ENCODE peak calls at places on chromosome 17, in eight cellular contexts. One of them, this sample, is unnamed. For H3K4me1, the result is how much of the 10 kb centered on the place peaks cover.

GRCh38 chr17:27381007-27381501 is 75.2 kb upstream of the KSR1 start:
- DNase-seq in thyroid gland: peak
- DNase-seq in CD8-positive, alpha-beta T cell: peak
- DNase-seq in stomach: peak
- DNase-seq in H9: peak
- DNase-seq in prostate gland: peak
- DNase-seq in breast epithelium: no peak
- DNase-seq in OCI-LY7: peak
- DNase-seq in this sample: peak

GRCh38 chr17:68403122-68403521 is 54.2 kb downstream of the WIPI1 start:
- DNase-seq in H9: no peak
- DNase-seq in thyroid gland: no peak
- DNase-seq in stomach: no peak
- DNase-seq in breast epithelium: no peak
- DNase-seq in CD8-positive, alpha-beta T cell: no peak
- DNase-seq in OCI-LY7: no peak
- DNase-seq in prostate gland: no peak
- DNase-seq in this sample: no peak

GRCh38 chr17:70343134-70343533 is 173.8 kb downstream of the KCNJ2 start:
- DNase-seq in breast epithelium: no peak
- DNase-seq in stomach: no peak
- DNase-seq in OCI-LY7: no peak
- DNase-seq in thyroid gland: no peak
- DNase-seq in H9: no peak
- DNase-seq in prostate gland: no peak
- DNase-seq in CD8-positive, alpha-beta T cell: no peak
- DNase-seq in this sample: no peak

GRCh38 chr17:32912218-32912897 is 15.6 kb upstream of the TMEM98 start:
- DNase-seq in stomach: peak
- DNase-seq in thyroid gland: peak
- DNase-seq in breast epithelium: peak
- DNase-seq in OCI-LY7: no peak
- DNase-seq in CD8-positive, alpha-beta T cell: no peak
- DNase-seq in prostate gland: peak
- DNase-seq in H9: peak
- DNase-seq in this sample: peak

GRCh38 chr17:14010999-14011692 is 58.2 kb upstream of the COX10 start:
- DNase-seq in stomach: no peak
- DNase-seq in OCI-LY7: no peak
- DNase-seq in CD8-positive, alpha-beta T cell: no peak
- DNase-seq in thyroid gland: no peak
- DNase-seq in H9: no peak
- DNase-seq in prostate gland: no peak
- DNase-seq in breast epithelium: no peak
- DNase-seq in this sample: no peak

GRCh38 chr17:38693700-38694329 is 11.3 kb upstream of the MLLT6 start:
- DNase-seq in OCI-LY7: no peak
- DNase-seq in prostate gland: peak
- DNase-seq in breast epithelium: peak
- DNase-seq in CD8-positive, alpha-beta T cell: no peak
- DNase-seq in stomach: peak
- DNase-seq in thyroid gland: peak
- DNase-seq in H9: peak
- DNase-seq in this sample: peak

GRCh38 chr17:67558740-67559380 is 158.9 kb upstream of the NOL11 start:
- DNase-seq in thyroid gland: no peak
- DNase-seq in H9: no peak
- DNase-seq in OCI-LY7: no peak
- DNase-seq in stomach: no peak
- DNase-seq in CD8-positive, alpha-beta T cell: no peak
- DNase-seq in prostate gland: no peak
- DNase-seq in breast epithelium: no peak
- DNase-seq in this sample: no peak

GRCh38 chr17:31392002-31392855 is 754 bp downstream of the RAB11FIP4 start:
- DNase-seq in prostate gland: no peak
- DNase-seq in stomach: peak
- DNase-seq in CD8-positive, alpha-beta T cell: no peak
- DNase-seq in breast epithelium: no peak
- DNase-seq in OCI-LY7: no peak
- DNase-seq in thyroid gland: no peak
- DNase-seq in H9: peak
- DNase-seq in this sample: peak

GRCh38 chr17:5097101-5097834 is 14.4 kb downstream of the ZNF232 start:
- DNase-seq in prostate gland: peak
- DNase-seq in thyroid gland: peak
- DNase-seq in H9: peak
- DNase-seq in stomach: peak
- DNase-seq in OCI-LY7: no peak
- DNase-seq in CD8-positive, alpha-beta T cell: peak
- DNase-seq in breast epithelium: no peak
- DNase-seq in this sample: peak

GRCh38 chr17:75525806-75526554 is 483 bp downstream of the LLGL2 start:
- DNase-seq in H9: peak
- DNase-seq in prostate gland: no peak
- DNase-seq in stomach: peak
- DNase-seq in breast epithelium: no peak
- DNase-seq in CD8-positive, alpha-beta T cell: peak
- DNase-seq in OCI-LY7: no peak
- DNase-seq in thyroid gland: peak
- DNase-seq in this sample: no peak

DNA sequence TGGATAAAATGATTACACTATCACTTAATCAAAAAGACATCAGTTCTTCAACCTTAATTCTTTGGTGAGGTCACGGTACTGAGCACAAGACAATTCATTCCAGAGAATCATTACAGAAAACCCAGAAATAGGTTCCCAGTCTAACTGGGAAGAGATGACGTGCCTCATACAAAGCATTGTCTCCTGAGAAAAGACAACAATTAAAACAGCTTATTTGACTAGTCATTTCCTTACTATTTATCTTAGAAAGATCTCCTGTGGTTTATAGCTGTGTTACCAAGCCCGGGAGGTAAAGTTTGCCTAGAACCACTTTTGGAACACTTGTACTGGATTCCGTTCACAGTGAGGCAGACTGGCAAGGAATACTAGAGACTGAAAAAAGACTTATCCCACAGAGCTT is 5.1 kb downstream of the PHF12 start:
- DNase-seq in stomach: no peak
- DNase-seq in CD8-positive, alpha-beta T cell: no peak
- DNase-seq in prostate gland: peak
- DNase-seq in H9: no peak
- DNase-seq in breast epithelium: no peak
- DNase-seq in thyroid gland: no peak
- DNase-seq in OCI-LY7: no peak
- DNase-seq in this sample: no peak
- H3K4me1 ChIP-seq in stomach: under half
- H3K4me1 ChIP-seq in CD8-positive, alpha-beta T cell: half or more
- H3K4me1 ChIP-seq in prostate gland: under half
- H3K4me1 ChIP-seq in H9: under half
- H3K4me1 ChIP-seq in breast epithelium: under half
- H3K4me1 ChIP-seq in thyroid gland: under half
- H3K4me1 ChIP-seq in OCI-LY7: under half
- H3K4me1 ChIP-seq in this sample: under half

GRCh38 chr17:7856840-7857723 is at the start of gene NAA38:
- DNase-seq in CD8-positive, alpha-beta T cell: peak
- DNase-seq in prostate gland: peak
- DNase-seq in thyroid gland: peak
- DNase-seq in stomach: peak
- DNase-seq in OCI-LY7: peak
- DNase-seq in breast epithelium: peak
- DNase-seq in H9: peak
- DNase-seq in this sample: peak
- TF ChIP-seq CTCF in CD8-positive, alpha-beta T cell: no peak
- TF ChIP-seq CTCF in prostate gland: peak
- TF ChIP-seq CTCF in thyroid gland: peak
- TF ChIP-seq CTCF in stomach: no peak
- TF ChIP-seq CTCF in OCI-LY7: peak
- TF ChIP-seq CTCF in breast epithelium: peak
- TF ChIP-seq CTCF in H9: peak
- TF ChIP-seq CTCF in this sample: peak

DNA sequence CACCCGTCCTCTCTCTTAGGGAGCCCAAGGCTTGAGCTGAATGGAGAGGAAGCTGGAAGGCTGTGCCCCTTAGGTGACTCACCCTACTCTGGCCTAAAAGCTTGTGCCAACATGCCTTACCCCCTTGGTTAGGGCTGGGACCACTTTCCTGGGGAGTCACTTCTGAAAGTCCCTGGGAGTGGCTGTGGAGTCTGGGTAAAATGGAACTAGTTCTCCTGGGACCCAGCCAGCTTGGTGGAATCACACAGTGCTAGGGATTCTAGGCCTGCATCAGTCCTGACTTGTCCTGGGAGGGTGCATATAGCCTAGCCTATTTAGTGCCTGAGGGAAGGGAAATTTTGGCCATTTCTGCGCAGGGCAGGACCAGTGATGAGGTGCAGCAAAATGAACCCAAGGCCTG is 10.5 kb downstream of the MMP28 start:
- DNase-seq in prostate gland: no peak
- DNase-seq in thyroid gland: no peak
- DNase-seq in breast epithelium: no peak
- DNase-seq in OCI-LY7: no peak
- DNase-seq in stomach: no peak
- DNase-seq in H9: no peak
- DNase-seq in CD8-positive, alpha-beta T cell: no peak
- DNase-seq in this sample: no peak
- H3K4me1 ChIP-seq in prostate gland: under half
- H3K4me1 ChIP-seq in thyroid gland: half or more
- H3K4me1 ChIP-seq in breast epithelium: under half
- H3K4me1 ChIP-seq in OCI-LY7: under half
- H3K4me1 ChIP-seq in stomach: under half
- H3K4me1 ChIP-seq in H9: under half
- H3K4me1 ChIP-seq in CD8-positive, alpha-beta T cell: under half
- H3K4me1 ChIP-seq in this sample: half or more

DNA sequence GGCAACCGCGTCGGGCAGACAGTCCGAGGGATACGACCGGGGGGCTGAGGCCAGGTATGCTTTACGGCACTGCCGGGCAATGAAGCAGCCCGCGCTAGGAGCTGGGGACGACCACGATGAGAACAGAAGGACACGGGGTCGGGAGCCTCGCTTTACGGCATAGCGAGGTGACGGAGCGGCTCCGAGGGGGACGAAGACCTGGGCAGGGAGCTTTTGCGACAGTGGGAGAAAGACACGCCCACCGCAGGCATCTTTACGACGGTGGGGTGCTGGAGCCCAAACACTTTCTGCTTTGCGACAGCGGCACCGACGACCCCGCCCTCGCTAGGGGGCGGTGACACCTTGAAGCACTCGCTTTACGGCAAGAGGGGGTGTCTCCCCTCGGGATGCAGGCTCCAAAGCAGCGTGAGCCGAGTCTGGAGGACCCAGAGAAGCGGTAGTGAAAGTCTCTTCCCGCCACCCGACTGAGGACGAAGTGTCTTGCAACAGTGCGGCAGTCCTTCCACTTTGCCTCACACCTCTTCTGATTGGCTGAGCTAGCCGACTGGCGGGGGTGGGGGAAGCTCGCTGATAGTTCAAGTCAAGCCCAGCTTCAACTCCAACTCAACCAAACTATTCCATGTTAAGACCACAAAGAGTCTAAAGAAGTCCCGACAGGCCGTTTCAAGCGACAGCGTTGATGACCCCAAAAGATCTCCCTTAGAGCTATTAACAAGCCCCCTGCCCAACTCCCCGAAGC is 394 bp upstream of the NEURL4 start:
- DNase-seq in stomach: peak
- DNase-seq in H9: peak
- DNase-seq in prostate gland: peak
- DNase-seq in thyroid gland: peak
- DNase-seq in OCI-LY7: peak
- DNase-seq in breast epithelium: peak
- DNase-seq in CD8-positive, alpha-beta T cell: peak
- DNase-seq in this sample: peak
- TF ChIP-seq CTCF in stomach: no peak
- TF ChIP-seq CTCF in H9: peak
- TF ChIP-seq CTCF in prostate gland: peak
- TF ChIP-seq CTCF in thyroid gland: no peak
- TF ChIP-seq CTCF in OCI-LY7: no peak
- TF ChIP-seq CTCF in breast epithelium: no peak
- TF ChIP-seq CTCF in CD8-positive, alpha-beta T cell: no peak
- TF ChIP-seq CTCF in this sample: no peak

GRCh38 chr17:16050844-16051243 is 51.2 kb downstream of the TTC19 start:
- DNase-seq in OCI-LY7: no peak
- DNase-seq in thyroid gland: no peak
- DNase-seq in stomach: no peak
- DNase-seq in prostate gland: no peak
- DNase-seq in H9: no peak
- DNase-seq in CD8-positive, alpha-beta T cell: no peak
- DNase-seq in breast epithelium: no peak
- DNase-seq in this sample: no peak
- H3K4me1 ChIP-seq in OCI-LY7: under half
- H3K4me1 ChIP-seq in thyroid gland: under half
- H3K4me1 ChIP-seq in stomach: under half
- H3K4me1 ChIP-seq in prostate gland: under half
- H3K4me1 ChIP-seq in H9: under half
- H3K4me1 ChIP-seq in CD8-positive, alpha-beta T cell: under half
- H3K4me1 ChIP-seq in breast epithelium: under half
- H3K4me1 ChIP-seq in this sample: under half